ENCODE peak calls at places on chromosomes 12 and 14, in seven cellular contexts. Y is stimulated activated CD8-positive, alpha-beta memory T cell treated with anti-CD3 and anti-CD28 coated beads, Interleukin-12 subunit alpha, Interleukin-12 subunit beta, amount 100 ng/mL, for 4 hours; J is foreskin fibroblast; V is breast epithelium; D is activated CD4-positive, alpha-beta T cell treated with anti-CD3 and anti-CD28 coated beads for 1 hour; U is ACHN; E is caudate nucleus. I is an unnamed sample.

GRCh38 chr14:30034049-30034635 is 106.5 kb upstream of the PRKD1 start:
- DNase-seq in U (no peak), J (peak), V (no peak), Y (no peak), D (no peak), E (no peak), I (no peak)

GRCh38 chr14:92936085-92936484 is 13.1 kb downstream of the CHGA start:
- DNase-seq in U (no peak), E (no peak), J (no peak), V (no peak), Y (no peak), D (no peak), I (no peak)

GRCh38 chr14:51963164-51963733 is 26.1 kb upstream of the RTRAF start:
- DNase-seq in E (no peak), U (no peak), J (no peak), V (no peak), D (no peak), Y (no peak), I (no peak)

GRCh38 chr12:43069768-43070221 is 480.2 kb upstream of the PRICKLE1 start:
- DNase-seq in D (no peak), U (no peak), J (peak), Y (no peak), V (no peak), E (no peak), I (no peak)

GRCh38 chr12:87157791-87158190 is 871.4 kb downstream of the C12orf50 start:
- DNase-seq in V (no peak), E (no peak), J (peak), U (peak), Y (no peak), D (no peak), I (no peak)

GRCh38 chr14:28406181-28406580 is 360.4 kb upstream of the FOXG1 start:
- DNase-seq in J (no peak), Y (no peak), E (no peak), V (no peak), U (no peak), D (no peak), I (no peak)

GRCh38 chr14:32202941-32203882 is at the start of gene RNU6-8:
- DNase-seq in D (peak), E (peak), J (peak), U (peak), Y (peak), V (peak), I (peak)

GRCh38 chr14:20630340-20631022 is 11.0 kb downstream of the OR6S1 start:
- DNase-seq in V (no peak), Y (no peak), D (no peak), J (no peak), E (peak), U (peak), I (no peak)

GRCh38 chr14:101705733-101706508 is 55.6 kb upstream of the PPP2R5C start:
- DNase-seq in U (no peak), D (peak), E (no peak), V (no peak), J (no peak), Y (peak), I (peak)

GRCh38 chr12:57129311-57130288 is 1.3 kb downstream of the LRP1 start:
- DNase-seq in V (no peak), D (no peak), E (no peak), Y (no peak), J (no peak), U (no peak), I (no peak)

GRCh38 chr14:22819191-22819988 is 4.2 kb upstream of the SLC7A7 start:
- DNase-seq in Y (no peak), V (no peak), U (no peak), D (no peak), E (no peak), J (no peak), I (no peak)

GRCh38 chr14:35339761-35340406 is 47.7 kb downstream of the PSMA6 start:
- DNase-seq in U (no peak), E (no peak), J (no peak), D (no peak), Y (no peak), V (no peak), I (no peak)

GRCh38 chr12:43847427-43847826 is 11.5 kb downstream of the TMEM117 start:
- DNase-seq in E (no peak), V (no peak), U (peak), J (peak), Y (no peak), D (no peak), I (no peak)

GRCh38 chr14:48857366-48857765 is 728.8 kb downstream of the RPS29 start:
- DNase-seq in D (no peak), Y (no peak), V (no peak), U (no peak), J (no peak), E (no peak), I (no peak)

GRCh38 chr12:107320929-107321618 is 227.7 kb upstream of the CRY1 start:
- DNase-seq in D (peak), V (no peak), U (peak), J (no peak), Y (peak), E (peak), I (no peak)

GRCh38 chr12:76247026-76247688 is 101.1 kb downstream of the BBS10 start:
- DNase-seq in V (no peak), U (no peak), D (no peak), Y (no peak), E (no peak), J (no peak), I (no peak)